ENCODE peak calls at places on chromosomes 6 and 20, in eight cellular contexts. P, G, L, W, K, C, I and J are unnamed samples.

GRCh38 chr20:53055668-53056067 is 83.5 kb downstream of the TSHZ2 start:
- DNase-seq in K (no peak), G (no peak), I (no peak), P (no peak), C (no peak), L (no peak), W (no peak), J (no peak)

GRCh38 chr20:61976650-61977332 is 88.9 kb downstream of the TAF4 start:
- DNase-seq in K (no peak), P (no peak), G (no peak), L (no peak), I (no peak), C (no peak), W (no peak), J (no peak)

GRCh38 chr6:30062471-30063178 is 1.6 kb downstream of the POLR1H start:
- DNase-seq in K (no peak), I (no peak), G (no peak), C (no peak), W (no peak), L (no peak), P (no peak), J (no peak)

GRCh38 chr6:158115508-158115907 is 52.6 kb downstream of the SERAC1 start:
- DNase-seq in C (no peak), K (no peak), P (no peak), W (no peak), G (no peak), L (no peak), I (no peak), J (no peak)

GRCh38 chr6:3383525-3383924 is 73.3 kb downstream of the SLC22A23 start:
- DNase-seq in P (no peak), G (no peak), K (no peak), W (no peak), L (no peak), C (peak), I (no peak), J (peak)

GRCh38 chr6:26532699-26533523 is 5.3 kb upstream of the HMGN4 start:
- DNase-seq in W (peak), K (peak), P (peak), C (peak), G (peak), L (peak), I (peak), J (peak)

GRCh38 chr6:98871057-98871456 is 36.7 kb downstream of the POU3F2 start:
- DNase-seq in W (no peak), C (no peak), P (peak), K (no peak), L (no peak), I (no peak), G (no peak), J (peak)

GRCh38 chr20:62908971-62909791 is 17.1 kb downstream of the DIDO1 start:
- DNase-seq in L (peak), C (no peak), W (no peak), K (no peak), I (no peak), G (no peak), P (no peak), J (no peak)

GRCh38 chr20:25580711-25581110 is 4.6 kb downstream of the NINL start:
- DNase-seq in W (no peak), L (no peak), G (no peak), P (no peak), C (no peak), K (no peak), I (no peak), J (peak)

GRCh38 chr6:7939864-7940228 is 29.3 kb upstream of the TXNDC5 start:
- DNase-seq in C (no peak), I (no peak), G (no peak), K (peak), L (no peak), P (peak), W (no peak), J (no peak)

GRCh38 chr20:61252601-61253263 is 671 bp downstream of the CDH4 start:
- DNase-seq in W (no peak), G (no peak), P (peak), K (no peak), I (no peak), L (no peak), C (no peak), J (peak)

GRCh38 chr20:31722388-31723281 is at the start of gene BCL2L1:
- DNase-seq in C (peak), G (no peak), I (peak), L (peak), P (peak), K (peak), W (peak), J (peak)

GRCh38 chr20:47350181-47350550 is 6.3 kb downstream of the ZMYND8 start:
- DNase-seq in W (no peak), P (no peak), I (no peak), L (no peak), C (no peak), K (no peak), G (no peak), J (no peak)

GRCh38 chr6:139983555-139984276 is 609.3 kb upstream of the CITED2 start:
- DNase-seq in P (peak), W (no peak), I (no peak), G (peak), K (no peak), C (no peak), L (no peak), J (no peak)

GRCh38 chr6:109118337-109118736 is 23.0 kb downstream of the CEP57L1 start:
- DNase-seq in K (no peak), C (no peak), P (no peak), W (no peak), L (no peak), I (no peak), G (no peak), J (no peak)

GRCh38 chr20:51221791-51222408 is 199.0 kb upstream of the KCNG1 start:
- DNase-seq in P (peak), G (no peak), L (no peak), W (no peak), I (no peak), C (no peak), K (no peak), J (peak)

GRCh38 chr20:58755751-58756524 is 63.3 kb downstream of the NPEPL1 start:
- DNase-seq in I (no peak), K (no peak), G (no peak), L (no peak), C (no peak), P (no peak), W (no peak), J (no peak)

GRCh38 chr20:38043512-38044300 is 10.2 kb downstream of the RPRD1B start:
- DNase-seq in C (no peak), G (peak), L (no peak), I (no peak), W (no peak), K (no peak), P (peak), J (peak)

GRCh38 chr6:42165016-42165415 is 8.1 kb upstream of the GUCA1A start:
- DNase-seq in L (no peak), C (no peak), P (peak), K (no peak), W (no peak), G (peak), I (no peak), J (no peak)

GRCh38 chr6:27893059-27893835 is 18.9 kb downstream of the OR2B2 start:
- DNase-seq in P (peak), C (peak), L (peak), G (peak), I (peak), K (peak), W (peak), J (peak)

GRCh38 chr20:41087777-41088176 is 49.6 kb upstream of the PLCG1 start:
- DNase-seq in G (no peak), C (no peak), K (no peak), L (peak), I (no peak), W (no peak), P (no peak), J (no peak)

GRCh38 chr20:36315545-36316351 is 9.6 kb downstream of the DLGAP4 start:
- DNase-seq in L (no peak), G (no peak), K (no peak), C (no peak), P (no peak), W (no peak), I (no peak), J (no peak)

GRCh38 chr20:58078741-58079522 is 149.5 kb downstream of the ANKRD60 start:
- DNase-seq in G (no peak), C (no peak), I (no peak), L (no peak), W (no peak), K (no peak), P (peak), J (no peak)

GRCh38 chr20:43699941-43700565 is 26.7 kb downstream of the GTSF1L start:
- DNase-seq in I (no peak), G (no peak), W (no peak), C (no peak), K (no peak), P (no peak), L (no peak), J (no peak)

GRCh38 chr20:415820-416322 is 7.8 kb downstream of the RBCK1 start:
- DNase-seq in C (no peak), G (no peak), I (no peak), P (no peak), K (no peak), W (no peak), L (no peak), J (peak)

GRCh38 chr20:51089272-51089671 is 66.4 kb upstream of the KCNG1 start:
- DNase-seq in G (no peak), C (no peak), K (no peak), P (no peak), I (no peak), L (no peak), W (no peak), J (no peak)

GRCh38 chr6:160679402-160679769 is 15.3 kb upstream of the LPA start:
- DNase-seq in G (no peak), C (no peak), I (peak), W (no peak), P (no peak), L (no peak), K (no peak), J (no peak)

GRCh38 chr20:38126146-38126912 is 38.7 kb downstream of the TGM2 start:
- DNase-seq in I (no peak), K (no peak), P (no peak), W (no peak), C (no peak), G (no peak), L (no peak), J (peak)

GRCh38 chr6:38974389-38975133 is 74.0 kb upstream of the GLP1R start:
- DNase-seq in I (no peak), C (no peak), W (no peak), L (no peak), G (no peak), K (no peak), P (no peak), J (no peak)

GRCh38 chr6:43070028-43070632 is 6.0 kb upstream of the PTK7 start:
- DNase-seq in G (no peak), C (no peak), W (no peak), K (peak), L (peak), I (no peak), P (peak), J (peak)

GRCh38 chr6:53128842-53129241 is 19.8 kb downstream of the GCM1 start:
- DNase-seq in L (no peak), G (no peak), C (no peak), I (no peak), P (no peak), K (no peak), W (no peak), J (no peak)

GRCh38 chr6:83309344-83309743 is 116.2 kb downstream of the RWDD2A start:
- DNase-seq in W (no peak), P (no peak), G (no peak), C (no peak), L (no peak), K (no peak), I (no peak), J (peak)

GRCh38 chr20:2080532-2081224 is 20.9 kb upstream of the STK35 start:
- DNase-seq in W (no peak), C (no peak), K (no peak), P (no peak), I (no peak), G (no peak), L (no peak), J (peak)

GRCh38 chr6:64527899-64528298 is 892.3 kb downstream of the PHF3 start:
- DNase-seq in P (no peak), W (no peak), K (no peak), I (no peak), C (no peak), L (no peak), G (no peak), J (no peak)

GRCh38 chr20:52524865-52525264 is 333.3 kb upstream of the ZFP64 start:
- DNase-seq in C (no peak), P (peak), G (no peak), I (no peak), K (no peak), W (no peak), L (no peak), J (no peak)

GRCh38 chr6:152185158-152185574 is 377.7 kb downstream of the ESR1 start:
- DNase-seq in W (no peak), P (no peak), I (no peak), L (no peak), G (no peak), C (no peak), K (no peak), J (no peak)